ENCODE peak calls at places on chromosomes 2 and 18, in seven cellular contexts. S is left ventricle myocardium superior; F is stimulated activated effector memory CD8-positive, alpha-beta T cell treated with anti-CD3 and anti-CD28 coated beads, Interleukin-12 subunit alpha, Interleukin-12 subunit beta, amount 100 ng/mL, for 72 hours; M is activated naive CD4-positive, alpha-beta T cell treated with anti-CD3 and anti-CD28 coated beads, Interleukin-2, amount 50 U/mL, for 72 hours; N is sciatic nerve; Z is Panc1; O is natural killer cell. L is an unnamed sample.

GRCh38 chr2:182463760-182464159 is 36.9 kb upstream of the PDE1A start:
- ATAC-seq in S (peak), F (no peak), M (no peak), N (peak), Z (no peak), O (no peak), L (no peak)

GRCh38 chr2:128520340-128520739 is 201.7 kb upstream of the HS6ST1 start:
- ATAC-seq in S (no peak), F (peak), M (peak), N (no peak), Z (no peak), O (no peak), L (peak)

GRCh38 chr2:100309973-100310719 is 12.2 kb downstream of the LONRF2 start:
- ATAC-seq in S (peak), F (peak), M (no peak), N (no peak), Z (no peak), O (no peak), L (peak)

GRCh38 chr2:151695778-151696177 is 38.5 kb downstream of the NEB start:
- ATAC-seq in S (no peak), F (no peak), M (no peak), N (no peak), Z (no peak), O (no peak), L (no peak)

GRCh38 chr18:64091526-64091925 is 57.4 kb downstream of the LINC00305 start:
- ATAC-seq in S (no peak), F (no peak), M (no peak), N (no peak), Z (no peak), O (no peak), L (no peak)

GRCh38 chr2:83944174-83944573 is 514.9 kb downstream of the SUCLG1 start:
- ATAC-seq in S (no peak), F (no peak), M (no peak), N (peak), Z (no peak), O (no peak), L (no peak)

GRCh38 chr2:1509271-1509995 is 96.2 kb downstream of the TPO start:
- ATAC-seq in S (peak), F (no peak), M (peak), N (no peak), Z (no peak), O (no peak), L (peak)

GRCh38 chr18:46867471-46868170 is 49.7 kb downstream of the PIAS2 start:
- ATAC-seq in S (no peak), F (no peak), M (no peak), N (no peak), Z (no peak), O (no peak), L (no peak)

GRCh38 chr18:62457830-62458229 is 65.0 kb upstream of the ZCCHC2 start:
- ATAC-seq in S (no peak), F (no peak), M (no peak), N (no peak), Z (no peak), O (no peak), L (no peak)

GRCh38 chr18:6370410-6370809 is 44.3 kb downstream of the L3MBTL4 start:
- ATAC-seq in S (peak), F (no peak), M (no peak), N (peak), Z (no peak), O (no peak), L (no peak)

GRCh38 chr18:36481201-36481657 is 183.7 kb downstream of the FHOD3 start:
- ATAC-seq in S (no peak), F (no peak), M (no peak), N (no peak), Z (no peak), O (no peak), L (no peak)